ENCODE peak calls at places on chromosomes 13 and 19, in nine cellular contexts. I is AG09309; L is stimulated activated CD8-positive, alpha-beta memory T cell treated with anti-CD3 and anti-CD28 coated beads, Interleukin-2, amount 100 ng/mL, for 48 hours; C is mucosa of descending colon; G is CD4-positive, alpha-beta memory T cell; W is foreskin fibroblast; Y is GM03348; O is heart left ventricle; Q is NCI-H1092 treated with DMSO at 0.1 percent for 48 hours. F is an unnamed sample.
A peak's percentile ranks its signal among the peaks of the same experiment; 100 is the strongest.

GRCh38 chr19:53881482-53882390 is at the start of gene PRKCG:
- DNase-seq in Q (no peak), O (peak; percentile 43), G (peak; percentile 61), C (peak; percentile 72), I (no peak), L (no peak), W (no peak), Y (peak; percentile 75), F (peak; percentile 61)

GRCh38 chr13:74819549-74819948 is 662.4 kb downstream of the TBC1D4 start:
- DNase-seq in C (no peak), Y (no peak), L (no peak), O (no peak), W (no peak), I (no peak), Q (no peak), G (no peak), F (no peak)

GRCh38 chr19:14149011-14149410 is 12.6 kb upstream of the ASF1B start:
- DNase-seq in Q (no peak), O (no peak), G (no peak), W (no peak), L (no peak), I (no peak), Y (no peak), C (no peak), F (no peak)

GRCh38 chr19:55283548-55284393 is at the start of gene BRSK1:
- DNase-seq in I (no peak), C (no peak), L (peak; percentile 16), Y (peak; percentile 77), W (peak; percentile 56), Q (peak; percentile 50), G (peak; percentile 22), O (peak; percentile 73), F (peak; percentile 87)

GRCh38 chr19:39557791-39558622 is 18.0 kb upstream of the EID2 start:
- DNase-seq in L (no peak), O (no peak), C (no peak), I (no peak), G (no peak), Q (peak; percentile 49), W (no peak), Y (no peak), F (no peak)

GRCh38 chr13:110323172-110323851 is 16.2 kb downstream of the COL4A2 start:
- DNase-seq in W (peak; percentile 68), C (no peak), O (no peak), G (no peak), I (no peak), L (no peak), Q (no peak), Y (peak; percentile 82), F (peak; percentile 74)

GRCh38 chr19:18972851-18973250 is 31.8 kb upstream of the HOMER3 start:
- DNase-seq in Q (no peak), Y (no peak), G (no peak), C (no peak), I (no peak), O (no peak), L (no peak), W (no peak), F (no peak)

GRCh38 chr19:43636121-43636683 is 3.4 kb downstream of the CADM4 start:
- DNase-seq in G (no peak), I (no peak), Q (no peak), O (no peak), C (no peak), Y (no peak), L (no peak), W (no peak), F (no peak)

GRCh38 chr19:2695288-2695866 is 7.1 kb downstream of the GNG7 start:
- DNase-seq in W (no peak), I (no peak), Y (no peak), Q (no peak), L (no peak), G (no peak), C (no peak), O (peak; percentile 58), F (no peak)

GRCh38 chr13:32829676-32830091 is 186.5 kb upstream of the KL start:
- DNase-seq in W (peak; percentile 52), G (no peak), C (no peak), Q (no peak), I (no peak), O (no peak), L (no peak), Y (peak; percentile 37), F (no peak)

GRCh38 chr19:7870571-7871279 is 3.5 kb downstream of the PRR36 start:
- DNase-seq in I (no peak), O (no peak), Q (peak; percentile 19), W (no peak), L (peak; percentile 43), C (peak; percentile 89), G (no peak), Y (no peak), F (no peak)

GRCh38 chr13:102708211-102708610 is 13.4 kb upstream of the METTL21C start:
- DNase-seq in G (no peak), C (no peak), L (no peak), Q (no peak), Y (no peak), W (no peak), I (no peak), O (no peak), F (no peak)

GRCh38 chr19:52099497-52100138 is 4.1 kb upstream of the ZNF841 start:
- DNase-seq in W (peak; percentile 56), G (no peak), Y (no peak), Q (no peak), I (no peak), C (no peak), L (no peak), O (no peak), F (no peak)

GRCh38 chr19:56321981-56322558 is 7.4 kb upstream of the ZSCAN5A start:
- DNase-seq in O (no peak), Y (no peak), I (no peak), L (no peak), G (no peak), W (no peak), Q (no peak), C (no peak), F (no peak)

GRCh38 chr19:16227837-16228636 is 30.3 kb downstream of the AP1M1 start:
- DNase-seq in C (no peak), G (no peak), O (no peak), Q (no peak), I (no peak), Y (no peak), L (no peak), W (no peak), F (no peak)

GRCh38 chr19:1847684-1848398 is 442 bp downstream of the REXO1 start:
- DNase-seq in W (no peak), G (no peak), O (peak; percentile 52), C (peak; percentile 84), Y (peak; percentile 65), Q (peak; percentile 8), I (no peak), L (no peak), F (no peak)

GRCh38 chr13:30576528-30576927 is 41.2 kb upstream of the USPL1 start:
- DNase-seq in Q (no peak), G (peak; percentile 76), W (no peak), C (no peak), O (peak; percentile 29), Y (no peak), I (no peak), L (no peak), F (no peak)

GRCh38 chr13:106443625-106444024 is 91.8 kb downstream of the EFNB2 start:
- DNase-seq in L (no peak), W (no peak), G (no peak), C (no peak), O (no peak), I (no peak), Y (no peak), Q (no peak), F (no peak)

GRCh38 chr19:6185093-6185824 is 49.8 kb downstream of the ACSBG2 start:
- DNase-seq in Y (no peak), I (no peak), G (no peak), O (no peak), W (no peak), L (no peak), Q (no peak), C (no peak), F (no peak)

GRCh38 chr13:112469071-112469745 is 93.1 kb downstream of the SPACA7 start:
- DNase-seq in G (no peak), O (no peak), C (peak; percentile 32), W (no peak), Q (no peak), Y (no peak), I (no peak), L (no peak), F (no peak)

GRCh38 chr19:46303702-46304397 is 7.0 kb downstream of the HIF3A start:
- DNase-seq in Y (no peak), L (no peak), G (no peak), I (no peak), O (peak; percentile 60), Q (no peak), C (peak; percentile 91), W (no peak), F (no peak)

GRCh38 chr19:40594251-40594650 is 6.9 kb upstream of the LTBP4 start:
- DNase-seq in W (no peak), Q (peak; percentile 8), G (no peak), Y (no peak), I (no peak), O (no peak), L (no peak), C (no peak), F (no peak)

F was measured in aorta.